ENCODE peak calls at places on chromosomes 5 and 9, in seven cellular contexts. O is GM12891, F is esophagus squamous epithelium, K is GOT3, B is Peyer's patch, Q is non-pigmented ciliary epithelial cell, J is WTC11. W is an unnamed sample.

GRCh38 chr5:34660444-34660843 is 4.3 kb downstream of the RAI14 start:
- DNase-seq in O (no peak), F (no peak), K (no peak), B (no peak), Q (peak; percentile 96), J (no peak), W (no peak)

GRCh38 chr9:14992025-14992424 is 81.8 kb upstream of the FREM1 start:
- DNase-seq in O (no peak), F (no peak), K (no peak), B (no peak), Q (no peak), J (no peak), W (no peak)

GRCh38 chr5:167285591-167285990 is 1005.9 kb upstream of the WWC1 start:
- DNase-seq in O (no peak), F (no peak), K (no peak), B (no peak), Q (no peak), J (no peak), W (no peak)

GRCh38 chr9:4334439-4334838 is 34.6 kb upstream of the GLIS3 start:
- DNase-seq in O (no peak), F (no peak), K (no peak), B (no peak), Q (no peak), J (peak; percentile 30), W (no peak)

GRCh38 chr5:57338849-57339340 is 143.7 kb downstream of the ACTBL2 start:
- DNase-seq in O (no peak), F (no peak), K (no peak), B (no peak), Q (no peak), J (no peak), W (no peak)

GRCh38 chr5:168111433-168111832 is 180.0 kb upstream of the WWC1 start:
- DNase-seq in O (no peak), F (no peak), K (no peak), B (no peak), Q (no peak), J (no peak), W (no peak)

GRCh38 chr9:100354121-100354800 is 1.5 kb upstream of the TEX10 start:
- DNase-seq in O (no peak), F (no peak), K (no peak), B (no peak), Q (no peak), J (no peak), W (no peak)

GRCh38 chr9:129665008-129665771 is at the start of gene PRRX2:
- DNase-seq in O (no peak), F (no peak), K (no peak), B (no peak), Q (no peak), J (peak; percentile 63), W (peak; percentile 65)

GRCh38 chr5:141883184-141883947 is 5.2 kb upstream of the PCDH1 start:
- DNase-seq in O (no peak), F (no peak), K (no peak), B (no peak), Q (no peak), J (peak; percentile 86), W (peak; percentile 29)

GRCh38 chr5:176985516-176985915 is 21.1 kb downstream of the UIMC1 start:
- DNase-seq in O (no peak), F (no peak), K (no peak), B (peak; percentile 78), Q (no peak), J (no peak), W (no peak)

GRCh38 chr9:89153618-89154017 is 25.0 kb downstream of the SHC3 start:
- DNase-seq in O (no peak), F (no peak), K (no peak), B (no peak), Q (peak; percentile 75), J (no peak), W (no peak)

GRCh38 chr5:168649306-168649705 is 70.1 kb upstream of the PANK3 start:
- DNase-seq in O (no peak), F (no peak), K (no peak), B (no peak), Q (no peak), J (no peak), W (no peak)

GRCh38 chr9:108991479-108991878 is 21.8 kb downstream of the CTNNAL1 start:
- DNase-seq in O (no peak), F (no peak), K (no peak), B (no peak), Q (no peak), J (no peak), W (no peak)

GRCh38 chr5:79002374-79002773 is 17.3 kb upstream of the ARSB start:
- DNase-seq in O (no peak), F (no peak), K (no peak), B (no peak), Q (no peak), J (no peak), W (no peak)

GRCh38 chr5:15791859-15792258 is 291.9 kb downstream of the FBXL7 start:
- DNase-seq in O (no peak), F (no peak), K (no peak), B (no peak), Q (peak; percentile 13), J (no peak), W (no peak)

GRCh38 chr9:17528859-17529258 is 50.0 kb upstream of the SH3GL2 start:
- DNase-seq in O (no peak), F (no peak), K (no peak), B (no peak), Q (no peak), J (no peak), W (no peak)

GRCh38 chr5:37888476-37888875 is 48.6 kb upstream of the GDNF start:
- DNase-seq in O (no peak), F (no peak), K (no peak), B (no peak), Q (no peak), J (no peak), W (no peak)

GRCh38 chr9:110148384-110148783 is 59.6 kb downstream of the C9orf152 start:
- DNase-seq in O (no peak), F (no peak), K (no peak), B (peak; percentile 67), Q (no peak), J (no peak), W (peak; percentile 52)

GRCh38 chr5:133869675-133869978 is 98.8 kb downstream of the C5orf15 start:
- DNase-seq in O (no peak), F (no peak), K (no peak), B (no peak), Q (no peak), J (no peak), W (no peak)

GRCh38 chr9:6686396-6686795 is 40.9 kb upstream of the GLDC start:
- DNase-seq in O (no peak), F (no peak), K (no peak), B (no peak), Q (no peak), J (no peak), W (no peak)

W was measured in GM13976.